ENCODE peak calls at places on chromosomes 6 and 20, in four cellular contexts. Y, F, P and I are unnamed samples.

GRCh38 chr6:104784884-104785283 is 74.8 kb downstream of the HACE1 start:
- DNase-seq in P (no peak), F (no peak), Y (no peak), I (no peak)

GRCh38 chr20:24735263-24735662 is 213.8 kb upstream of the CST7 start:
- DNase-seq in Y (no peak), P (no peak), F (no peak), I (no peak)

GRCh38 chr6:44530209-44530909 is 142.9 kb downstream of the CDC5L start:
- DNase-seq in Y (no peak), F (no peak), P (no peak), I (no peak)

GRCh38 chr20:2314759-2315439 is 19.1 kb downstream of the TGM3 start:
- DNase-seq in P (no peak), Y (peak), F (no peak), I (peak)

GRCh38 chr20:39611901-39612300 is 649.8 kb downstream of the DHX35 start:
- DNase-seq in Y (no peak), F (no peak), P (no peak), I (no peak)

GRCh38 chr6:159720708-159721107 is 6.6 kb upstream of the WTAP start:
- DNase-seq in F (no peak), Y (no peak), P (peak), I (no peak)

GRCh38 chr6:137799950-137800568 is 67.0 kb upstream of the TNFAIP3 start:
- DNase-seq in P (peak), F (no peak), Y (peak), I (peak)

GRCh38 chr20:5864428-5864827 is 85.9 kb downstream of the TRMT6 start:
- DNase-seq in Y (no peak), F (no peak), P (no peak), I (no peak)

GRCh38 chr20:33443006-33443511 is 504 bp downstream of the SNTA1 start:
- DNase-seq in F (no peak), Y (no peak), P (peak), I (no peak)

GRCh38 chr20:57396212-57396611 is 5.0 kb downstream of the RBM38 start:
- DNase-seq in Y (no peak), P (peak), F (peak), I (no peak)

GRCh38 chr6:145866449-145867401 is 52.1 kb upstream of the FBXO30 start:
- DNase-seq in Y (no peak), F (no peak), P (peak), I (no peak)

GRCh38 chr6:147285087-147285855 is 81.1 kb downstream of the STXBP5 start:
- DNase-seq in Y (no peak), P (peak), F (no peak), I (no peak)

GRCh38 chr6:122609881-122610689 is at the start of gene PKIB:
- DNase-seq in Y (peak), P (peak), F (peak), I (peak)

GRCh38 chr6:21828689-21829088 is 235.1 kb downstream of the SOX4 start:
- DNase-seq in Y (no peak), F (no peak), P (no peak), I (no peak)
- TF ChIP-seq CTCF in Y (no peak), F (no peak), P (no peak), I (no peak)

GRCh38 chr6:56995347-56995746 is 40.4 kb downstream of the BEND6 start:
- DNase-seq in P (peak), Y (no peak), F (no peak), I (no peak)
- TF ChIP-seq CTCF in P (peak), Y (no peak), F (no peak), I (no peak)

GRCh38 chr20:17281478-17281877 is 54.6 kb downstream of the PCSK2 start:
- DNase-seq in F (no peak), Y (no peak), P (peak), I (no peak)
- TF ChIP-seq CTCF in F (peak), Y (no peak), P (peak), I (no peak)

DNA sequence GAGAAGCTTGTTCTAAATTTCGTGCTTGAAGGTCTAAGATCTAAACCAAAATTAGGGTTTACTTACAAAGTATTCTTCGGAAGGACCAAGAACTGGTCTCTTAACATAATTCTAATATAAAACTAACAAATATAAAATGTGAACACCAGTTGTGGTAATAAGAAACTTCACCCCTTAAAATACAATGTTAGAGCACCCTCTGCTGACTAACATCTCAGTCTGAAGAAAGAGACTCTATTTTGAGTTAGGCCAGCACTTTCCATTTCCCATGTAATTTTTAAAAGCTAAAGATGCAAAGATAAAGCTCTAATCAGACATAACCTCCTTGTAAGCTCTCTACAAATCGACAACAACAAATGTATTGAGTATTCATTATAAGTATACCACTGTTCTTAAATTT is 24.6 kb downstream of the ATG5 start:
- DNase-seq in Y (no peak), P (peak), F (no peak), I (no peak)
- TF ChIP-seq CTCF in Y (peak), P (peak), F (peak), I (peak)

GRCh38 chr6:34143884-34144580 is 1.9 kb downstream of the GRM4 start:
- DNase-seq in P (no peak), F (peak), Y (no peak), I (peak)

GRCh38 chr6:34146021-34146782 is at the start of gene GRM4:
- DNase-seq in F (no peak), P (no peak), Y (no peak), I (peak)

GRCh38 chr6:34144581-34145160 is 1.2 kb downstream of the GRM4 start:
- DNase-seq in F (no peak), Y (no peak), P (no peak), I (peak)

GRCh38 chr6:34146801-34147592 is 1.1 kb upstream of the GRM4 start:
- DNase-seq in Y (no peak), F (no peak), P (no peak), I (no peak)

DNA sequence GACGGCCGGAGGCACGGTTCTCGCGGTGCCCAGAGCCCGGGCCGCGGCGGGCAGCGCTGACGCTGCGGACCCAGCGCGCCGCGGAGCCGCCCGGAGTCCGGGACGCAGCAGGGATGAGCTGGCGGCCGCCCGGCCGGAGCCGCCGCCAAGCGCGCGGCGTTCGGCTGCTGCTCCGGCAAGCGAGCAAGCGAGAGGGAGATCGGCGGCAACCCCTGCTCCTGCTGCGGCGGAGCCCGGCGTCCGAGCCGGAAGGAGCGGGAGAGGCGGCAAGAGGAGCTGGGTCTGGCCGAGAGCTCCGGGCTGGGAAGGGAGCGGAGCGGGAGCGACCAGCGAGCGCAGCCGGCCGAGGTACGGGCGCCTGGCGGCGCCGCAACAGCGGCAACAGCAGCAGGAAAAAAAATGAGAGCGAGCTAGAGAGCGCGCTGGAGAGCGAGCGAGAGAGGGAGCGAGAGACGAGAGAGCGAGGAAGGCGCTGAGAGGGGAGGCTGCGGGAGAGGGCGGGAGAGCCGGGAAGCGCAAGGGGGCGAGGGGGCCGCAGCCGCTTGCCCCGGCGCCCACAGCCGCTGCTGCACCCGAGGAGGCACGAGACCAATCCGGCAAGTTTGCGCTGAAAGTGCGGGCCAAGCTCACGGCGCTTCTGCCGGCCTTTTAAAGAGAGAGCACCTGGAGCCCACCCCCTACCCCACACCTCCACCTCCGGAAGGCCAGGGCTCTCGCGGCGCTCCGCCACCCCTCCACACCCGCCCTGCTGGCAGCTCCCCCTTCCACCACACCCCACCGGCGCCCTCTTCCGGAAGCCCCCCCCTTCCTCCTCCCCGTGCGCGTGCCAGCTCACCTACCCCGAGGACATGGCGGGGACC is 496 bp downstream of the GRM4 start:
- DNase-seq in F (no peak), Y (no peak), P (no peak), I (peak)
- TF ChIP-seq CTCF in F (no peak), Y (no peak), P (no peak), I (no peak)

DNA sequence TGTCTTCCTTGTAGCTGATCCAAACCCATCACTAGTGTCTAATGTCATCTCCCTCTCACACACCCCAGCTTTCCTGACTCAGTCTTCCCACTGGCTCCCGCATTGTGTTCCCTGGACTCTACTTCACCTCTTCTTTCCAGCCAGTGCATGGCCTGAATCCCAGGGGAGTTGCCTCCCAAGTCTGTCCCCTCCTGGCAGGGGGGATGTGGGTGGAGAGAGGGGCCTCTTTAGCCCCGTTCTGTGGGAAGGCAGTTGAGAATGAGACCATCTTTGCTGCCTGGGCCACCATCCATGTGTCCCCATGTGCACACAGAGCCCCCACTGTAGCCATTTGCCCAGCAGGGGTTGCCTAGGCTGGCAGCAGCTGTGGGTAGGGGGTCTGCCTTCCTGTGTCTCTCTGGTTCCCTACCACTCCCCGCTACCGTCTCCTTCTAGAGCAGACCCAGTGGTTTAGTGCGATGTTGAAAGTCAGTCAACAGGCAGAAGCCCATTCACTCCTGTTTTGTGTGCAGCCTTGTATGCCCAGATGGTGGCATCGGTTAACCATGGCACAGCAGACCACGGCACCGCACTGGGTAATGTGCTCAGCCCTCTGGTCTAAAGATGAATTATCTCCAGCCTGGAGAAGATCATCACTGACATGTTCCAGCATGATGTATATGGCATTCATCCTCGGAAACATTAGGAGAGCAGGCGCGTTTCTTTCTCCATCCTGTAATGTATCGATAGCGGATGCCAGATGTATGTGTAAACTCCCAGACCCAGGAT is 178.8 kb upstream of the SNX9 start:
- DNase-seq in P (no peak), F (no peak), Y (no peak), I (no peak)
- TF ChIP-seq CTCF in P (no peak), F (no peak), Y (peak), I (no peak)

DNA sequence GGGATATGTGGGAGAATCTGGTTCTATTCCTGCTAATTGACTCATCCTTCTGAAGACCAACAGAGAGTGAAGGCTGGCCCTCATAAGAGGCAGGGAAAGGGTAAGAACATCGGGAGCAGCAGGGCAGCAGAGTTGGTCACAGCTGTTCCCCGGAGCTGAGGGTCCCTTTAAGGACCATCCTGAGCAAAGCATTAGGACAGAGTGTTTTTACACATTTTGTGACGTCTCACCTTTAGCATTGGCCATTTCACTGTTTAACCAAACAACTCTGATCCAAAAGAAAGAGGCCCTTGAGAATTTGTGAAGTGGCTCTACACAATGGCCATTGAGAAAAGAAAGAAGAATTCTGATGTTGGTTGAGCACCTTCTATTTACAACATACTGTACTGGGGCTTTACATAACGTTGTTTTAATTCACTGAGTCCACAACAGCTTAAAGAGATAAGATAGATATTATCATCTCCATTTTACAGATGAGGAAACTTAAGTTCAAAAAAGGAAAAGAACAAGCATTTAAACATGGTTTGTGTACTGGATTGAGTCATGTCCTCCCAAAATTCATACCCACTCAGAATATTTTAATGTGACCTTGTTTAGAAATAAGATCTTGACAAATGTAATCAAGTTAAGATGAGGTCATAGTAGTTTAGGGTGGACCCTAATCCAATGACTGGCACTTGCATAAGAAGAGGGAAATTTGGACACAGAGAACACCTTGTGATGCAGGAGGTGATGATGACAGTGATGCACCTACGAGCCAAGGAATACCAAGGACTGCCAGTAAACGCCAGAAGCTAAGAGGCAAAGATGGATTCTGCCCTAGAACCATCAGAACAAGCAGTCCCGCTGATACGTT is 62.0 kb downstream of the VGLL2 start:
- DNase-seq in P (no peak), Y (no peak), F (no peak), I (no peak)
- TF ChIP-seq CTCF in P (no peak), Y (no peak), F (no peak), I (no peak)